ENCODE peak calls at places on chromosome 6, in eight cellular contexts. One of them, this sample, is unnamed.

GRCh38 chr6:50820590-50821234 is 2.0 kb downstream of the TFAP2B start:
- DNase-seq in T-helper 2 cell: no peak
- DNase-seq in occipital lobe: no peak
- DNase-seq in NCI-H1417: no peak
- DNase-seq in activated T-cell treated with anti-CD3 and anti-CD28 coated beads for 24 hours: no peak
- DNase-seq in activated CD4-positive, alpha-beta T cell treated with anti-CD3 and anti-CD28 coated beads for 24 hours: no peak
- DNase-seq in left colon: no peak
- DNase-seq in activated naive CD4-positive, alpha-beta T cell: no peak
- DNase-seq in this sample: no peak

GRCh38 chr6:45697605-45698004 is 318.1 kb downstream of the CLIC5 start:
- DNase-seq in T-helper 2 cell: no peak
- DNase-seq in occipital lobe: no peak
- DNase-seq in NCI-H1417: no peak
- DNase-seq in activated T-cell treated with anti-CD3 and anti-CD28 coated beads for 24 hours: no peak
- DNase-seq in activated CD4-positive, alpha-beta T cell treated with anti-CD3 and anti-CD28 coated beads for 24 hours: no peak
- DNase-seq in left colon: no peak
- DNase-seq in activated naive CD4-positive, alpha-beta T cell: no peak
- DNase-seq in this sample: no peak

GRCh38 chr6:53302678-53303360 is 45.9 kb downstream of the ELOVL5 start:
- DNase-seq in T-helper 2 cell: peak
- DNase-seq in occipital lobe: no peak
- DNase-seq in NCI-H1417: no peak
- DNase-seq in activated T-cell treated with anti-CD3 and anti-CD28 coated beads for 24 hours: no peak
- DNase-seq in activated CD4-positive, alpha-beta T cell treated with anti-CD3 and anti-CD28 coated beads for 24 hours: no peak
- DNase-seq in left colon: no peak
- DNase-seq in activated naive CD4-positive, alpha-beta T cell: no peak
- DNase-seq in this sample: no peak

GRCh38 chr6:121867095-121867494 is 431.6 kb downstream of the GJA1 start:
- DNase-seq in T-helper 2 cell: no peak
- DNase-seq in occipital lobe: no peak
- DNase-seq in NCI-H1417: no peak
- DNase-seq in activated T-cell treated with anti-CD3 and anti-CD28 coated beads for 24 hours: no peak
- DNase-seq in activated CD4-positive, alpha-beta T cell treated with anti-CD3 and anti-CD28 coated beads for 24 hours: no peak
- DNase-seq in left colon: no peak
- DNase-seq in activated naive CD4-positive, alpha-beta T cell: no peak
- DNase-seq in this sample: no peak

GRCh38 chr6:127198549-127198948 is 68.1 kb upstream of the RNF146 start:
- DNase-seq in T-helper 2 cell: no peak
- DNase-seq in occipital lobe: no peak
- DNase-seq in NCI-H1417: no peak
- DNase-seq in activated T-cell treated with anti-CD3 and anti-CD28 coated beads for 24 hours: no peak
- DNase-seq in activated CD4-positive, alpha-beta T cell treated with anti-CD3 and anti-CD28 coated beads for 24 hours: no peak
- DNase-seq in left colon: no peak
- DNase-seq in activated naive CD4-positive, alpha-beta T cell: no peak
- DNase-seq in this sample: no peak

GRCh38 chr6:165689699-165690098 is 26.7 kb upstream of the PDE10A start:
- DNase-seq in T-helper 2 cell: no peak
- DNase-seq in occipital lobe: no peak
- DNase-seq in NCI-H1417: no peak
- DNase-seq in activated T-cell treated with anti-CD3 and anti-CD28 coated beads for 24 hours: no peak
- DNase-seq in activated CD4-positive, alpha-beta T cell treated with anti-CD3 and anti-CD28 coated beads for 24 hours: no peak
- DNase-seq in left colon: no peak
- DNase-seq in activated naive CD4-positive, alpha-beta T cell: no peak
- DNase-seq in this sample: no peak

GRCh38 chr6:40485300-40485699 is 101.9 kb downstream of the LRFN2 start:
- DNase-seq in T-helper 2 cell: no peak
- DNase-seq in occipital lobe: no peak
- DNase-seq in NCI-H1417: peak
- DNase-seq in activated T-cell treated with anti-CD3 and anti-CD28 coated beads for 24 hours: no peak
- DNase-seq in activated CD4-positive, alpha-beta T cell treated with anti-CD3 and anti-CD28 coated beads for 24 hours: no peak
- DNase-seq in left colon: no peak
- DNase-seq in activated naive CD4-positive, alpha-beta T cell: no peak
- DNase-seq in this sample: no peak

GRCh38 chr6:36604090-36605060 is 10.2 kb downstream of the SRSF3 start:
- DNase-seq in T-helper 2 cell: no peak
- DNase-seq in occipital lobe: no peak
- DNase-seq in NCI-H1417: no peak
- DNase-seq in activated T-cell treated with anti-CD3 and anti-CD28 coated beads for 24 hours: no peak
- DNase-seq in activated CD4-positive, alpha-beta T cell treated with anti-CD3 and anti-CD28 coated beads for 24 hours: no peak
- DNase-seq in left colon: no peak
- DNase-seq in activated naive CD4-positive, alpha-beta T cell: no peak
- DNase-seq in this sample: no peak

GRCh38 chr6:149364558-149364957 is 35.5 kb upstream of the SUMO4 start:
- DNase-seq in T-helper 2 cell: no peak
- DNase-seq in occipital lobe: no peak
- DNase-seq in NCI-H1417: no peak
- DNase-seq in activated T-cell treated with anti-CD3 and anti-CD28 coated beads for 24 hours: no peak
- DNase-seq in activated CD4-positive, alpha-beta T cell treated with anti-CD3 and anti-CD28 coated beads for 24 hours: no peak
- DNase-seq in left colon: no peak
- DNase-seq in activated naive CD4-positive, alpha-beta T cell: no peak
- DNase-seq in this sample: no peak

GRCh38 chr6:111534366-111534765 is 51.3 kb upstream of the REV3L start:
- DNase-seq in T-helper 2 cell: no peak
- DNase-seq in occipital lobe: no peak
- DNase-seq in NCI-H1417: peak
- DNase-seq in activated T-cell treated with anti-CD3 and anti-CD28 coated beads for 24 hours: no peak
- DNase-seq in activated CD4-positive, alpha-beta T cell treated with anti-CD3 and anti-CD28 coated beads for 24 hours: no peak
- DNase-seq in left colon: peak
- DNase-seq in activated naive CD4-positive, alpha-beta T cell: no peak
- DNase-seq in this sample: no peak

GRCh38 chr6:115360602-115361325 is 699.9 kb downstream of the FRK start:
- DNase-seq in T-helper 2 cell: no peak
- DNase-seq in occipital lobe: no peak
- DNase-seq in NCI-H1417: peak
- DNase-seq in activated T-cell treated with anti-CD3 and anti-CD28 coated beads for 24 hours: no peak
- DNase-seq in activated CD4-positive, alpha-beta T cell treated with anti-CD3 and anti-CD28 coated beads for 24 hours: no peak
- DNase-seq in left colon: no peak
- DNase-seq in activated naive CD4-positive, alpha-beta T cell: no peak
- DNase-seq in this sample: no peak

GRCh38 chr6:116307633-116308032 is 27.9 kb upstream of the TSPYL1 start:
- DNase-seq in T-helper 2 cell: no peak
- DNase-seq in occipital lobe: no peak
- DNase-seq in NCI-H1417: no peak
- DNase-seq in activated T-cell treated with anti-CD3 and anti-CD28 coated beads for 24 hours: no peak
- DNase-seq in activated CD4-positive, alpha-beta T cell treated with anti-CD3 and anti-CD28 coated beads for 24 hours: no peak
- DNase-seq in left colon: no peak
- DNase-seq in activated naive CD4-positive, alpha-beta T cell: no peak
- DNase-seq in this sample: no peak

GRCh38 chr6:70210462-70210861 is 92.4 kb downstream of the COL9A1 start:
- DNase-seq in T-helper 2 cell: no peak
- DNase-seq in occipital lobe: no peak
- DNase-seq in NCI-H1417: no peak
- DNase-seq in activated T-cell treated with anti-CD3 and anti-CD28 coated beads for 24 hours: no peak
- DNase-seq in activated CD4-positive, alpha-beta T cell treated with anti-CD3 and anti-CD28 coated beads for 24 hours: no peak
- DNase-seq in left colon: no peak
- DNase-seq in activated naive CD4-positive, alpha-beta T cell: no peak
- DNase-seq in this sample: no peak

GRCh38 chr6:64777941-64778785 is 928.9 kb downstream of the EYS start:
- DNase-seq in T-helper 2 cell: no peak
- DNase-seq in occipital lobe: no peak
- DNase-seq in NCI-H1417: no peak
- DNase-seq in activated T-cell treated with anti-CD3 and anti-CD28 coated beads for 24 hours: no peak
- DNase-seq in activated CD4-positive, alpha-beta T cell treated with anti-CD3 and anti-CD28 coated beads for 24 hours: no peak
- DNase-seq in left colon: no peak
- DNase-seq in activated naive CD4-positive, alpha-beta T cell: no peak
- DNase-seq in this sample: no peak

GRCh38 chr6:52538921-52539354 is 37.9 kb downstream of the TRAM2 start:
- DNase-seq in T-helper 2 cell: no peak
- DNase-seq in occipital lobe: no peak
- DNase-seq in NCI-H1417: no peak
- DNase-seq in activated T-cell treated with anti-CD3 and anti-CD28 coated beads for 24 hours: no peak
- DNase-seq in activated CD4-positive, alpha-beta T cell treated with anti-CD3 and anti-CD28 coated beads for 24 hours: no peak
- DNase-seq in left colon: no peak
- DNase-seq in activated naive CD4-positive, alpha-beta T cell: no peak
- DNase-seq in this sample: no peak

GRCh38 chr6:42367353-42368011 is 84.2 kb downstream of the TRERF1 start:
- DNase-seq in T-helper 2 cell: no peak
- DNase-seq in occipital lobe: no peak
- DNase-seq in NCI-H1417: no peak
- DNase-seq in activated T-cell treated with anti-CD3 and anti-CD28 coated beads for 24 hours: no peak
- DNase-seq in activated CD4-positive, alpha-beta T cell treated with anti-CD3 and anti-CD28 coated beads for 24 hours: no peak
- DNase-seq in left colon: peak
- DNase-seq in activated naive CD4-positive, alpha-beta T cell: no peak
- DNase-seq in this sample: peak

GRCh38 chr6:85594197-85594930 is 706 bp upstream of the SNX14 start:
- DNase-seq in T-helper 2 cell: no peak
- DNase-seq in occipital lobe: no peak
- DNase-seq in NCI-H1417: no peak
- DNase-seq in activated T-cell treated with anti-CD3 and anti-CD28 coated beads for 24 hours: peak
- DNase-seq in activated CD4-positive, alpha-beta T cell treated with anti-CD3 and anti-CD28 coated beads for 24 hours: peak
- DNase-seq in left colon: no peak
- DNase-seq in activated naive CD4-positive, alpha-beta T cell: no peak
- DNase-seq in this sample: no peak

GRCh38 chr6:126147416-126147815 is 161.1 kb downstream of the TRMT11 start:
- DNase-seq in T-helper 2 cell: no peak
- DNase-seq in occipital lobe: no peak
- DNase-seq in NCI-H1417: no peak
- DNase-seq in activated T-cell treated with anti-CD3 and anti-CD28 coated beads for 24 hours: no peak
- DNase-seq in activated CD4-positive, alpha-beta T cell treated with anti-CD3 and anti-CD28 coated beads for 24 hours: no peak
- DNase-seq in left colon: no peak
- DNase-seq in activated naive CD4-positive, alpha-beta T cell: no peak
- DNase-seq in this sample: no peak

This sample was measured in NK-92 treated with Interleukin-12 subunit alpha and Interleukin-12 subunit beta, amount 100 ng/mL, for 24 hours.